ENCODE peak calls at places on chromosomes 13 and 19, in nine cellular contexts. T is glutamatergic neuron, K is astrocyte of the spinal cord, N is foreskin fibroblast, Y is mucosa of descending colon, C is nephron progenitor cell, E is sigmoid colon, O is fibroblast of mammary gland, B is psoas muscle. G is an unnamed sample.

GRCh38 chr19:24101459-24102122 is 14.6 kb downstream of the ZNF254 start:
- DNase-seq in O (peak), N (no peak), C (no peak), T (no peak), B (no peak), Y (no peak), E (no peak), K (no peak), G (no peak)

GRCh38 chr13:64480206-64480605 is 2749.9 kb downstream of the PCDH9 start:
- DNase-seq in K (no peak), N (no peak), E (no peak), O (no peak), B (no peak), Y (no peak), T (no peak), C (no peak), G (no peak)

GRCh38 chr19:5103061-5103701 is 134.3 kb downstream of the KDM4B start:
- DNase-seq in T (no peak), E (peak), C (no peak), Y (no peak), K (peak), O (peak), B (peak), N (peak), G (no peak)

GRCh38 chr19:46813570-46814358 is 25.4 kb upstream of the SLC1A5 start:
- DNase-seq in O (peak), N (peak), K (peak), E (peak), B (peak), Y (peak), T (no peak), C (no peak), G (peak)

GRCh38 chr13:33509642-33510229 is 224.2 kb upstream of the STARD13 start:
- DNase-seq in N (peak), O (peak), K (peak), B (no peak), E (peak), Y (no peak), T (no peak), C (no peak), G (peak)

GRCh38 chr19:46915386-46915785 is 54.6 kb downstream of the ARHGAP35 start:
- DNase-seq in O (peak), N (no peak), E (no peak), T (no peak), Y (no peak), K (no peak), C (no peak), B (no peak), G (no peak)

GRCh38 chr13:62837895-62838294 is 1422.2 kb upstream of the PCDH20 start:
- DNase-seq in K (peak), O (peak), N (peak), Y (no peak), E (no peak), B (no peak), T (no peak), C (no peak), G (no peak)

GRCh38 chr13:99979453-99980200 is 2.0 kb upstream of the ZIC2 start:
- DNase-seq in B (peak), O (no peak), N (no peak), T (peak), Y (peak), C (peak), E (no peak), K (peak), G (peak)

GRCh38 chr19:19656451-19657396 is 6.8 kb downstream of the ATP13A1 start:
- DNase-seq in N (no peak), Y (peak), O (no peak), T (no peak), K (no peak), B (peak), C (no peak), E (no peak), G (peak)

GRCh38 chr13:21971662-21972635 is 301.1 kb downstream of the FGF9 start:
- DNase-seq in E (no peak), O (no peak), C (no peak), Y (no peak), T (no peak), B (no peak), K (no peak), N (peak), G (no peak)

GRCh38 chr19:42452590-42452989 is 9.8 kb upstream of the CXCL17 start:
- DNase-seq in B (no peak), E (no peak), C (no peak), T (no peak), K (no peak), N (no peak), O (no peak), Y (no peak), G (no peak)

GRCh38 chr13:107067381-107067780 is 499.4 kb upstream of the ARGLU1 start:
- DNase-seq in N (no peak), O (no peak), Y (no peak), E (no peak), B (no peak), K (no peak), T (no peak), C (no peak), G (no peak)

DNA sequence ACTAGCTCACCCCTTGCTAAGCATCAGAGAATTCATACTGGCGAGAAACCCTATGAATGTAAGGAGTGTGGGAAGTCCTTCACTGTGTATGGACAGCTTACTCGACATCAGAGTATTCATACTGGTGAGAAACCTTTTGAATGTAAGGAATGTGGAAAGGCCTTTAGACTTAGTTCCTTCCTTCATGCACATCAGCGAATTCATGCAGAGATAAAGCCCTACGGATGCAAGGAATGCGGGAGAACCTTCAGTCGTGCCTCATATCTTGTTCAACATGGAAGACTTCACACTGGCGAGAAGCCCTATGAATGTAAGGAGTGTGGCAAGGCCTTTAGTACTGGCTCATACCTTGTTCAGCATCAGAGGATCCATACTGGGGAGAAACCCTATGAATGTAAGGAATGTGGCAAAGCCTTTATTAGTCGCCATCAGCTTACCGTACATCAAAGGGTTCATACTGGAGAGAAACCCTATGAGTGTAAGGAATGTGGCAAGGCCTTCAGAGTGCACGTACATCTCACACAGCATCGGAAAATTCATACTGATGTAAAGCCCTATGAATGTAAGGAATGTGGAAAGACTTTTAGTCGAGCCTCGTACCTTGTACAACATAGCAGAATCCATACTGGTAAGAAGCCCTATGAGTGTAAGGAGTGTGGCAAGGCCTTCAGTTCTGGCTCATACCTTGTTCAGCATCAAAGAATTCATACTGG is 17.3 kb downstream of the ZNF30 start:
- DNase-seq in O (no peak), E (no peak), T (no peak), K (no peak), N (no peak), C (no peak), Y (no peak), B (no peak), G (no peak)
- TF ChIP-seq CTCF in O (no peak), E (no peak), T (no peak), K (no peak), N (no peak), C (no peak), Y (no peak), B (no peak), G (no peak)

GRCh38 chr13:51977606-51978005 is 33.6 kb downstream of the ATP7B start:
- DNase-seq in C (no peak), T (no peak), B (no peak), K (no peak), Y (no peak), O (peak), N (no peak), E (no peak), G (no peak)
- TF ChIP-seq CTCF in C (no peak), T (no peak), B (no peak), K (no peak), Y (no peak), O (no peak), N (no peak), E (no peak), G (no peak)

GRCh38 chr13:79458436-79458835 is 22.5 kb upstream of the NDFIP2 start:
- DNase-seq in C (no peak), E (no peak), T (no peak), B (no peak), K (no peak), O (no peak), Y (no peak), N (no peak), G (no peak)

GRCh38 chr13:79456656-79457365 is 24.1 kb upstream of the NDFIP2 start:
- DNase-seq in O (no peak), E (no peak), B (no peak), N (no peak), T (no peak), C (no peak), Y (no peak), K (no peak), G (no peak)

GRCh38 chr13:79456051-79456450 is 24.9 kb upstream of the NDFIP2 start:
- DNase-seq in N (no peak), C (no peak), Y (no peak), B (no peak), E (no peak), K (no peak), O (no peak), T (no peak), G (no peak)

GRCh38 chr13:79457390-79457789 is 23.6 kb upstream of the NDFIP2 start:
- DNase-seq in K (no peak), N (no peak), E (no peak), O (no peak), T (no peak), C (no peak), B (no peak), Y (no peak), G (no peak)

GRCh38 chr13:79457948-79458347 is 23.0 kb upstream of the NDFIP2 start:
- DNase-seq in C (no peak), E (no peak), N (peak), T (no peak), B (no peak), O (peak), Y (no peak), K (peak), G (no peak)
- TF ChIP-seq CTCF in C (no peak), E (no peak), N (no peak), T (no peak), B (no peak), O (no peak), Y (no peak), K (no peak), G (no peak)

DNA sequence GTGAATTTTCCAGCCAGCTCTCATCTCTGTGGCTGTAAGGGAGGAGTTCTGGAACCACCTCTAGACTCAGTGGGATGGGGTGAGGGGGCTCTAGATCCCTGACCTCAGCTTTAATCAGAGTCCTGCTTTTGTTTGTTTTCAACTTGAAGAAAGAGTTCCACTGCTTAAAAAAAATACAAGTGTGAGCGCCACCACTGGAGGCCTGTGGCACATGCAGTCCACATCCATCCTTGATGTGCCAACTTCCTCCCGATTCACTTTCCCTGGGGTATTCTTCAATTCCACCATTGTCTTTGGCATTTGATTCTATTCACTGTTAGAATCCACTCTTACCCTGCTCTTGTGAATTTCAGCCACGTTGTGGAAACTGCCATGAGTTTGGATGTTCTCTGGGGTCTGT is 62.4 kb upstream of the GJB6 start:
- DNase-seq in B (no peak), Y (no peak), E (no peak), C (no peak), K (no peak), N (no peak), T (no peak), O (peak), G (no peak)
- TF ChIP-seq CTCF in B (no peak), Y (no peak), E (no peak), C (no peak), K (no peak), N (no peak), T (peak), O (peak), G (no peak)